ENCODE peak calls at places on chromosome 1, in nine cellular contexts. One of them, this sample, is unnamed.

GRCh38 chr1:201661823-201662213 is 122.9 kb downstream of the NAV1 start:
- DNase-seq in endothelial cell of umbilical vein: no peak
- DNase-seq in bronchial epithelial cell: no peak
- DNase-seq in astrocyte of the spinal cord: no peak
- DNase-seq in AG09309: no peak
- DNase-seq in GM12865: no peak
- DNase-seq in transverse colon: no peak
- DNase-seq in HFFc6: no peak
- DNase-seq in endothelial cell: no peak
- DNase-seq in this sample: no peak

GRCh38 chr1:155062702-155063411 is 683 bp upstream of the EFNA4 start:
- DNase-seq in HFFc6: no peak
- DNase-seq in endothelial cell: peak; percentile 85
- DNase-seq in astrocyte of the spinal cord: peak; percentile 50
- DNase-seq in AG09309: no peak
- DNase-seq in bronchial epithelial cell: peak; percentile 18
- DNase-seq in transverse colon: peak; percentile 84
- DNase-seq in endothelial cell of umbilical vein: no peak
- DNase-seq in GM12865: peak; percentile 63
- DNase-seq in this sample: peak; percentile 54

GRCh38 chr1:107293901-107294600 is 153.2 kb downstream of the NTNG1 start:
- DNase-seq in astrocyte of the spinal cord: no peak
- DNase-seq in transverse colon: no peak
- DNase-seq in GM12865: no peak
- DNase-seq in endothelial cell of umbilical vein: no peak
- DNase-seq in AG09309: no peak
- DNase-seq in endothelial cell: no peak
- DNase-seq in HFFc6: no peak
- DNase-seq in bronchial epithelial cell: no peak
- DNase-seq in this sample: no peak

GRCh38 chr1:38915352-38915948 is 26.2 kb downstream of the RHBDL2 start:
- DNase-seq in astrocyte of the spinal cord: no peak
- DNase-seq in HFFc6: no peak
- DNase-seq in endothelial cell of umbilical vein: no peak
- DNase-seq in transverse colon: no peak
- DNase-seq in GM12865: no peak
- DNase-seq in endothelial cell: no peak
- DNase-seq in AG09309: no peak
- DNase-seq in bronchial epithelial cell: peak; percentile 11
- DNase-seq in this sample: no peak

GRCh38 chr1:192943522-192943921 is 115.6 kb downstream of the UCHL5 start:
- DNase-seq in astrocyte of the spinal cord: no peak
- DNase-seq in endothelial cell of umbilical vein: no peak
- DNase-seq in AG09309: no peak
- DNase-seq in endothelial cell: no peak
- DNase-seq in transverse colon: no peak
- DNase-seq in GM12865: no peak
- DNase-seq in bronchial epithelial cell: no peak
- DNase-seq in HFFc6: no peak
- DNase-seq in this sample: no peak

GRCh38 chr1:189654906-189655305 is 822.8 kb downstream of the BRINP3 start:
- DNase-seq in transverse colon: no peak
- DNase-seq in HFFc6: no peak
- DNase-seq in AG09309: no peak
- DNase-seq in bronchial epithelial cell: peak; percentile 71
- DNase-seq in GM12865: no peak
- DNase-seq in astrocyte of the spinal cord: peak; percentile 31
- DNase-seq in endothelial cell of umbilical vein: no peak
- DNase-seq in endothelial cell: no peak
- DNase-seq in this sample: no peak

GRCh38 chr1:91891486-91891885 is 5.5 kb upstream of the TGFBR3 start:
- DNase-seq in GM12865: no peak
- DNase-seq in AG09309: peak; percentile 67
- DNase-seq in transverse colon: no peak
- DNase-seq in bronchial epithelial cell: no peak
- DNase-seq in endothelial cell of umbilical vein: no peak
- DNase-seq in HFFc6: peak; percentile 57
- DNase-seq in astrocyte of the spinal cord: no peak
- DNase-seq in endothelial cell: no peak
- DNase-seq in this sample: no peak

GRCh38 chr1:40945491-40945973 is 34.0 kb upstream of the CTPS1 start:
- DNase-seq in HFFc6: no peak
- DNase-seq in AG09309: no peak
- DNase-seq in astrocyte of the spinal cord: peak; percentile 6
- DNase-seq in transverse colon: no peak
- DNase-seq in endothelial cell: no peak
- DNase-seq in bronchial epithelial cell: no peak
- DNase-seq in GM12865: no peak
- DNase-seq in endothelial cell of umbilical vein: no peak
- DNase-seq in this sample: no peak

GRCh38 chr1:201692307-201693018 is 136.5 kb upstream of the IPO9 start:
- DNase-seq in HFFc6: no peak
- DNase-seq in astrocyte of the spinal cord: no peak
- DNase-seq in bronchial epithelial cell: no peak
- DNase-seq in AG09309: no peak
- DNase-seq in endothelial cell of umbilical vein: no peak
- DNase-seq in GM12865: no peak
- DNase-seq in endothelial cell: no peak
- DNase-seq in transverse colon: no peak
- DNase-seq in this sample: no peak

GRCh38 chr1:2306151-2306978 is 78.2 kb downstream of the SKI start:
- DNase-seq in AG09309: no peak
- DNase-seq in GM12865: no peak
- DNase-seq in transverse colon: no peak
- DNase-seq in endothelial cell of umbilical vein: no peak
- DNase-seq in HFFc6: no peak
- DNase-seq in bronchial epithelial cell: no peak
- DNase-seq in astrocyte of the spinal cord: no peak
- DNase-seq in endothelial cell: no peak
- DNase-seq in this sample: no peak

GRCh38 chr1:182802006-182802798 is 12.6 kb downstream of the NPL start:
- DNase-seq in astrocyte of the spinal cord: no peak
- DNase-seq in endothelial cell: no peak
- DNase-seq in endothelial cell of umbilical vein: no peak
- DNase-seq in GM12865: no peak
- DNase-seq in AG09309: no peak
- DNase-seq in HFFc6: no peak
- DNase-seq in bronchial epithelial cell: peak; percentile 92
- DNase-seq in transverse colon: no peak
- DNase-seq in this sample: no peak

GRCh38 chr1:182803846-182804245 is 14.3 kb downstream of the NPL start:
- DNase-seq in GM12865: no peak
- DNase-seq in HFFc6: no peak
- DNase-seq in endothelial cell of umbilical vein: no peak
- DNase-seq in endothelial cell: no peak
- DNase-seq in transverse colon: no peak
- DNase-seq in AG09309: no peak
- DNase-seq in astrocyte of the spinal cord: no peak
- DNase-seq in bronchial epithelial cell: peak; percentile 91
- DNase-seq in this sample: no peak

GRCh38 chr1:182807907-182808306 is 18.3 kb downstream of the NPL start:
- DNase-seq in GM12865: no peak
- DNase-seq in astrocyte of the spinal cord: no peak
- DNase-seq in endothelial cell of umbilical vein: no peak
- DNase-seq in AG09309: no peak
- DNase-seq in bronchial epithelial cell: no peak
- DNase-seq in endothelial cell: no peak
- DNase-seq in HFFc6: no peak
- DNase-seq in transverse colon: no peak
- DNase-seq in this sample: no peak

GRCh38 chr1:182809414-182809957 is 19.9 kb downstream of the NPL start:
- DNase-seq in endothelial cell: no peak
- DNase-seq in endothelial cell of umbilical vein: no peak
- DNase-seq in astrocyte of the spinal cord: no peak
- DNase-seq in HFFc6: peak; percentile 6
- DNase-seq in GM12865: no peak
- DNase-seq in bronchial epithelial cell: peak; percentile 44
- DNase-seq in AG09309: no peak
- DNase-seq in transverse colon: no peak
- DNase-seq in this sample: no peak

GRCh38 chr1:182806015-182806678 is 16.6 kb downstream of the NPL start:
- DNase-seq in endothelial cell: no peak
- DNase-seq in transverse colon: no peak
- DNase-seq in bronchial epithelial cell: no peak
- DNase-seq in astrocyte of the spinal cord: no peak
- DNase-seq in HFFc6: no peak
- DNase-seq in endothelial cell of umbilical vein: no peak
- DNase-seq in GM12865: no peak
- DNase-seq in AG09309: no peak
- DNase-seq in this sample: no peak
- TF ChIP-seq CTCF in endothelial cell: no peak
- TF ChIP-seq CTCF in transverse colon: no peak
- TF ChIP-seq CTCF in bronchial epithelial cell: peak; percentile 19
- TF ChIP-seq CTCF in astrocyte of the spinal cord: no peak
- TF ChIP-seq CTCF in HFFc6: no peak
- TF ChIP-seq CTCF in endothelial cell of umbilical vein: no peak
- TF ChIP-seq CTCF in GM12865: no peak
- TF ChIP-seq CTCF in AG09309: no peak
- TF ChIP-seq CTCF in this sample: no peak

GRCh38 chr1:56790036-56790435 is 29.2 kb downstream of the FYB2 start:
- DNase-seq in endothelial cell: no peak
- DNase-seq in bronchial epithelial cell: no peak
- DNase-seq in endothelial cell of umbilical vein: no peak
- DNase-seq in transverse colon: no peak
- DNase-seq in astrocyte of the spinal cord: no peak
- DNase-seq in GM12865: no peak
- DNase-seq in HFFc6: no peak
- DNase-seq in AG09309: no peak
- DNase-seq in this sample: no peak

GRCh38 chr1:56788588-56788987 is 30.6 kb downstream of the FYB2 start:
- DNase-seq in endothelial cell: no peak
- DNase-seq in transverse colon: peak; percentile 72
- DNase-seq in astrocyte of the spinal cord: peak; percentile 9
- DNase-seq in bronchial epithelial cell: peak; percentile 8
- DNase-seq in GM12865: no peak
- DNase-seq in endothelial cell of umbilical vein: peak; percentile 50
- DNase-seq in AG09309: no peak
- DNase-seq in HFFc6: no peak
- DNase-seq in this sample: no peak

GRCh38 chr1:56787330-56787729 is 31.9 kb downstream of the FYB2 start:
- DNase-seq in HFFc6: no peak
- DNase-seq in GM12865: no peak
- DNase-seq in endothelial cell of umbilical vein: no peak
- DNase-seq in transverse colon: no peak
- DNase-seq in bronchial epithelial cell: no peak
- DNase-seq in AG09309: no peak
- DNase-seq in endothelial cell: no peak
- DNase-seq in astrocyte of the spinal cord: no peak
- DNase-seq in this sample: no peak

DNA sequence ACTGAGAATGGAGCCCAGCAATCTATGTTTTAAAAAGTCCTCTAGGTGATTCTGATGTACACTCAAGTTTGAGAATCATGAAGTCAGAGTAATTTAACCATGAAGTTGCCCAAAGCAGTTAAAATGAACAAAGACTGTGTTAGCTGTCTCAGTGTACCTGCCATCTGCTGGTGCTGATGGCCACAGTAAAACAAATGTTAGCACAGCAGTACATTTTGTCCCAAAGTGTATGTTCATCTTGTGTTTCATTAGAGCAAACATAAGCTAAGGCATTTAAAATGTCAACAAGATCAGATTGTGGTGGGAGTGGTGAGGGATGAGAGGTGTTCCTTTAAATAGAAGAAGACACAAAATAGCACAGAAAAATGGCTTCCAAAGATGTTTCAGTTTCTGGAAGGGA is 31.1 kb downstream of the FYB2 start:
- DNase-seq in astrocyte of the spinal cord: no peak
- DNase-seq in bronchial epithelial cell: no peak
- DNase-seq in endothelial cell: no peak
- DNase-seq in HFFc6: no peak
- DNase-seq in AG09309: no peak
- DNase-seq in GM12865: no peak
- DNase-seq in transverse colon: no peak
- DNase-seq in endothelial cell of umbilical vein: no peak
- DNase-seq in this sample: no peak
- TF ChIP-seq CTCF in astrocyte of the spinal cord: no peak
- TF ChIP-seq CTCF in bronchial epithelial cell: no peak
- TF ChIP-seq CTCF in endothelial cell: no peak
- TF ChIP-seq CTCF in HFFc6: no peak
- TF ChIP-seq CTCF in AG09309: no peak
- TF ChIP-seq CTCF in GM12865: no peak
- TF ChIP-seq CTCF in transverse colon: no peak
- TF ChIP-seq CTCF in endothelial cell of umbilical vein: no peak
- TF ChIP-seq CTCF in this sample: no peak

GRCh38 chr1:87497804-87498203 is 169.1 kb downstream of the LMO4 start:
- DNase-seq in bronchial epithelial cell: no peak
- DNase-seq in endothelial cell of umbilical vein: no peak
- DNase-seq in endothelial cell: no peak
- DNase-seq in transverse colon: no peak
- DNase-seq in AG09309: no peak
- DNase-seq in astrocyte of the spinal cord: no peak
- DNase-seq in HFFc6: no peak
- DNase-seq in GM12865: no peak
- DNase-seq in this sample: no peak

GRCh38 chr1:87495870-87496269 is 167.2 kb downstream of the LMO4 start:
- DNase-seq in endothelial cell of umbilical vein: no peak
- DNase-seq in transverse colon: no peak
- DNase-seq in HFFc6: no peak
- DNase-seq in GM12865: no peak
- DNase-seq in astrocyte of the spinal cord: no peak
- DNase-seq in endothelial cell: no peak
- DNase-seq in AG09309: no peak
- DNase-seq in bronchial epithelial cell: no peak
- DNase-seq in this sample: no peak

GRCh38 chr1:87506147-87506546 is 177.5 kb downstream of the LMO4 start:
- DNase-seq in endothelial cell of umbilical vein: no peak
- DNase-seq in AG09309: no peak
- DNase-seq in HFFc6: no peak
- DNase-seq in endothelial cell: no peak
- DNase-seq in GM12865: no peak
- DNase-seq in bronchial epithelial cell: peak; percentile 73
- DNase-seq in transverse colon: no peak
- DNase-seq in astrocyte of the spinal cord: no peak
- DNase-seq in this sample: no peak

GRCh38 chr1:87501738-87502137 is 173.1 kb downstream of the LMO4 start:
- DNase-seq in endothelial cell of umbilical vein: no peak
- DNase-seq in endothelial cell: no peak
- DNase-seq in bronchial epithelial cell: no peak
- DNase-seq in transverse colon: no peak
- DNase-seq in AG09309: no peak
- DNase-seq in HFFc6: no peak
- DNase-seq in astrocyte of the spinal cord: no peak
- DNase-seq in GM12865: no peak
- DNase-seq in this sample: no peak
- TF ChIP-seq CTCF in endothelial cell of umbilical vein: no peak
- TF ChIP-seq CTCF in endothelial cell: no peak
- TF ChIP-seq CTCF in bronchial epithelial cell: no peak
- TF ChIP-seq CTCF in transverse colon: no peak
- TF ChIP-seq CTCF in AG09309: peak; percentile 27
- TF ChIP-seq CTCF in HFFc6: no peak
- TF ChIP-seq CTCF in astrocyte of the spinal cord: peak; percentile 19
- TF ChIP-seq CTCF in GM12865: no peak
- TF ChIP-seq CTCF in this sample: no peak

DNA sequence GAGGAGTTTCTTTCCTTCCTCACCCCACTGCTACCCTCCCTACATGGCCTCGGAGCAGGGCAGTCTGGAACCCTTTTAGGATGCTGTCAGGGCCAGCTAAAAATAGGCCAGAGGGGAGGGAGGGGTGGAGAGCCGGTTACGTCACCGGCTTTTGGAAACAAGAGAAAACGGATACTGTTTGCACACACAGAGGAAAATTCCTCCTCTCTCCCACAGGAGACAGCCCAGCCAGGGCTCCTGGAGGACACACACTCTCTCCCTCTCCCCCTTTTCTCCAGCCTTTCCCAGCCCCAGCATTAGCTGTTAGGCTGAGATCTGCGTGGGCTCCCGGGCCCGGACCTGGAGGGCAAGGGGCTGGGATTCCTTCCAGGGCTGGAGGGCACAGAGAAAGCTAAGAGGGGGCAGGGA is 20.0 kb upstream of the ALDH4A1 start:
- DNase-seq in GM12865: no peak
- DNase-seq in AG09309: peak; percentile 70
- DNase-seq in HFFc6: peak; percentile 83
- DNase-seq in transverse colon: peak; percentile 70
- DNase-seq in bronchial epithelial cell: peak; percentile 63
- DNase-seq in endothelial cell of umbilical vein: peak; percentile 55
- DNase-seq in astrocyte of the spinal cord: peak; percentile 83
- DNase-seq in endothelial cell: peak; percentile 33
- DNase-seq in this sample: no peak
- TF ChIP-seq CTCF in GM12865: no peak
- TF ChIP-seq CTCF in AG09309: peak; percentile 29
- TF ChIP-seq CTCF in HFFc6: peak; percentile 43
- TF ChIP-seq CTCF in transverse colon: peak; percentile 7
- TF ChIP-seq CTCF in bronchial epithelial cell: no peak
- TF ChIP-seq CTCF in endothelial cell of umbilical vein: no peak
- TF ChIP-seq CTCF in astrocyte of the spinal cord: peak; percentile 16
- TF ChIP-seq CTCF in endothelial cell: no peak
- TF ChIP-seq CTCF in this sample: no peak